ENCODE peak calls at places on chromosomes 1 and 21, in four cellular contexts. E is MV-4-11; W is activated CD8-positive, alpha-beta memory T cell treated with anti-CD3 and anti-CD28 coated beads for 48 hours; A is cardiac muscle cell. R is an unnamed sample.

GRCh38 chr1:51686450-51686849 is 69.6 kb downstream of the OSBPL9 start:
- DNase-seq in E (no peak), W (no peak), A (no peak), R (no peak)

GRCh38 chr1:2587071-2587859 is 688 bp downstream of the PRXL2B start:
- DNase-seq in E (no peak), W (no peak), A (peak), R (no peak)

GRCh38 chr1:119964673-119965363 is 68.5 kb upstream of the ADAM30 start:
- DNase-seq in E (no peak), W (no peak), A (peak), R (no peak)

GRCh38 chr1:229024528-229025119 is 246.3 kb upstream of the RAB4A start:
- DNase-seq in E (peak), W (no peak), A (peak), R (no peak)

GRCh38 chr1:185961664-185962063 is 227.5 kb downstream of the HMCN1 start:
- DNase-seq in E (no peak), W (no peak), A (no peak), R (no peak)

GRCh38 chr1:9687876-9688582 is 36.5 kb downstream of the PIK3CD start:
- DNase-seq in E (no peak), W (no peak), A (peak), R (no peak)

GRCh38 chr1:21220815-21221214 is 44.1 kb upstream of the EIF4G3 start:
- DNase-seq in E (no peak), W (no peak), A (peak), R (no peak)

GRCh38 chr1:231421616-231421970 is 494 bp downstream of the EGLN1 start:
- DNase-seq in E (peak), W (no peak), A (peak), R (peak)

GRCh38 chr1:47340227-47340626 is 6.6 kb downstream of the CMPK1 start:
- DNase-seq in E (peak), W (no peak), A (no peak), R (no peak)

GRCh38 chr1:205588691-205589445 is 42.9 kb downstream of the ELK4 start:
- DNase-seq in E (peak), W (no peak), A (peak), R (no peak)

GRCh38 chr1:201059871-201060555 is 36.5 kb upstream of the KIF21B start:
- DNase-seq in E (no peak), W (no peak), A (peak), R (no peak)

GRCh38 chr21:46217511-46218196 is 10.9 kb downstream of the LSS start:
- DNase-seq in E (no peak), W (no peak), A (no peak), R (peak)

GRCh38 chr1:119655160-119655559 is 7.1 kb upstream of the ZNF697 start:
- DNase-seq in E (no peak), W (no peak), A (peak), R (no peak)

GRCh38 chr1:103448560-103448959 is 76.9 kb upstream of the RNPC3 start:
- DNase-seq in E (peak), W (no peak), A (no peak), R (no peak)

GRCh38 chr1:112934562-112934952 is 21.4 kb downstream of the SLC16A1 start:
- DNase-seq in E (peak), W (no peak), A (no peak), R (no peak)

GRCh38 chr1:160117709-160118183 is 2.2 kb downstream of the ATP1A2 start:
- DNase-seq in E (no peak), W (no peak), A (peak), R (no peak)

GRCh38 chr1:3573499-3573898 is 37.8 kb downstream of the MEGF6 start:
- DNase-seq in E (no peak), W (no peak), A (no peak), R (no peak)

GRCh38 chr1:16122361-16122881 is 33.4 kb downstream of the EPHA2 start:
- DNase-seq in E (no peak), W (no peak), A (peak), R (no peak)

GRCh38 chr1:116203192-116203723 is 92.1 kb downstream of the MAB21L3 start:
- DNase-seq in E (no peak), W (no peak), A (no peak), R (no peak)

GRCh38 chr1:162131405-162132321 is 62.2 kb downstream of the NOS1AP start:
- DNase-seq in E (no peak), W (no peak), A (no peak), R (no peak)

GRCh38 chr21:14058566-14058965 is 152.2 kb downstream of the LIPI start:
- DNase-seq in E (no peak), W (no peak), A (no peak), R (no peak)

GRCh38 chr1:89608627-89609338 is 24.1 kb upstream of the LRRC8C start:
- DNase-seq in E (no peak), W (no peak), A (no peak), R (no peak)

GRCh38 chr1:30631700-30632099 is 91.7 kb downstream of the MATN1 start:
- DNase-seq in E (no peak), W (no peak), A (no peak), R (no peak)

GRCh38 chr1:185775505-185775904 is 41.3 kb downstream of the HMCN1 start:
- DNase-seq in E (no peak), W (no peak), A (peak), R (no peak)

GRCh38 chr21:38349111-38349746 is 92.4 kb downstream of the KCNJ15 start:
- DNase-seq in E (no peak), W (no peak), A (peak), R (no peak)

GRCh38 chr21:29190920-29191319 is 60.5 kb downstream of the MAP3K7CL start:
- DNase-seq in E (peak), W (no peak), A (peak), R (no peak)

GRCh38 chr21:15604424-15604823 is 125.4 kb upstream of the USP25 start:
- DNase-seq in E (no peak), W (no peak), A (peak), R (no peak)

R was measured in mesothelial cell of epicardium.